ENCODE peak calls at places on chromosomes 6 and 20, in nine cellular contexts. N is CD4-positive, alpha-beta T cell; I is uterus; X is choroid plexus epithelial cell; U is SJSA1; A is naive B cell; L is mesothelial cell of epicardium; Q is hepatocyte; P is mucosa of descending colon. H is an unnamed sample.

GRCh38 chr6:82371799-82372508 is 8.3 kb downstream of the TPBG start:
- DNase-seq in N (no peak), I (no peak), X (peak), P (no peak), A (no peak), Q (no peak), U (no peak), L (no peak), H (no peak)

GRCh38 chr6:121319112-121319553 is 15.1 kb downstream of the TBC1D32 start:
- DNase-seq in A (no peak), X (peak), L (no peak), P (no peak), I (no peak), U (no peak), N (no peak), Q (peak), H (no peak)

GRCh38 chr6:68038815-68039408 is 596.2 kb upstream of the ADGRB3 start:
- DNase-seq in U (no peak), L (no peak), P (no peak), Q (no peak), N (no peak), X (no peak), A (no peak), I (no peak), H (no peak)

GRCh38 chr20:38840053-38840893 is 34.8 kb downstream of the PPP1R16B start:
- DNase-seq in U (no peak), Q (no peak), P (no peak), I (peak), A (no peak), X (no peak), L (no peak), N (no peak), H (no peak)

GRCh38 chr20:16760431-16761304 is 12.5 kb downstream of the OTOR start:
- DNase-seq in L (no peak), A (no peak), X (no peak), P (no peak), Q (no peak), N (no peak), U (no peak), I (no peak), H (no peak)

GRCh38 chr20:23282111-23282510 is 68.5 kb upstream of the NXT1 start:
- DNase-seq in I (no peak), N (no peak), L (no peak), A (no peak), P (no peak), U (no peak), X (no peak), Q (no peak), H (no peak)

GRCh38 chr20:1489764-1490436 is 1.3 kb downstream of the SIRPB2 start:
- DNase-seq in A (no peak), N (no peak), X (no peak), Q (no peak), I (no peak), P (no peak), U (peak), L (no peak), H (no peak)

GRCh38 chr6:37860226-37860839 is 40.8 kb downstream of the ZFAND3 start:
- DNase-seq in A (no peak), X (peak), Q (peak), I (peak), L (no peak), N (no peak), U (peak), P (peak), H (no peak)

GRCh38 chr20:57262244-57263126 is 4.0 kb downstream of the BMP7 start:
- DNase-seq in P (no peak), N (no peak), L (no peak), U (no peak), Q (no peak), I (no peak), X (no peak), A (no peak), H (no peak)

GRCh38 chr6:83378621-83379388 is 52.0 kb downstream of the ME1 start:
- DNase-seq in P (no peak), A (no peak), X (peak), N (no peak), L (no peak), Q (no peak), I (no peak), U (no peak), H (no peak)

GRCh38 chr20:46840054-46840729 is 54.5 kb upstream of the EYA2 start:
- DNase-seq in U (no peak), P (no peak), Q (no peak), A (no peak), X (no peak), N (no peak), L (no peak), I (no peak), H (no peak)

GRCh38 chr6:158489441-158489840 is 70.5 kb upstream of the TMEM181 start:
- DNase-seq in Q (no peak), X (no peak), I (no peak), P (no peak), N (no peak), A (no peak), U (no peak), L (no peak), H (no peak)

GRCh38 chr6:136483906-136484305 is 66.3 kb downstream of the MAP7 start:
- DNase-seq in L (no peak), I (no peak), Q (no peak), N (no peak), P (no peak), X (no peak), U (no peak), A (no peak), H (no peak)

GRCh38 chr6:132067286-132067685 is 116.1 kb upstream of the CCN2 start:
- DNase-seq in I (no peak), A (no peak), N (no peak), X (no peak), L (no peak), P (no peak), Q (no peak), U (no peak), H (no peak)

GRCh38 chr6:108591040-108591816 is 30.5 kb downstream of the FOXO3 start:
- DNase-seq in Q (no peak), L (no peak), N (no peak), U (no peak), A (no peak), X (peak), P (no peak), I (no peak), H (no peak)

GRCh38 chr6:2732503-2733089 is 18.1 kb downstream of the MYLK4 start:
- DNase-seq in N (no peak), A (no peak), P (no peak), X (peak), U (no peak), Q (no peak), I (no peak), L (no peak), H (no peak)

GRCh38 chr6:32252326-32253009 is 28.6 kb upstream of the NOTCH4 start:
- DNase-seq in Q (no peak), P (no peak), U (no peak), X (peak), N (no peak), I (no peak), L (no peak), A (peak), H (no peak)

GRCh38 chr6:19836799-19837510 is at the start of gene ID4:
- DNase-seq in N (no peak), P (peak), X (peak), L (peak), Q (peak), A (no peak), U (peak), I (peak), H (peak)

GRCh38 chr20:8721098-8721497 is 347.8 kb upstream of the PLCB4 start:
- DNase-seq in P (peak), X (peak), L (no peak), N (no peak), U (peak), Q (peak), I (peak), A (no peak), H (peak)

GRCh38 chr6:151322570-151322969 is 68.8 kb downstream of the ZBTB2 start:
- DNase-seq in Q (no peak), U (no peak), N (no peak), X (no peak), I (no peak), L (no peak), A (no peak), P (no peak), H (no peak)

GRCh38 chr20:60851826-60852704 is 400.0 kb upstream of the CDH4 start:
- DNase-seq in Q (peak), A (no peak), P (peak), U (no peak), N (no peak), L (no peak), X (peak), I (no peak), H (no peak)

GRCh38 chr6:34248198-34248726 is 544 bp downstream of the SMIM29 start:
- DNase-seq in L (no peak), I (peak), A (peak), N (peak), P (peak), Q (peak), U (peak), X (peak), H (no peak)